ENCODE peak calls at places on chromosomes 1 and 21, in eight cellular contexts. One of them, this sample, is unnamed.
A peak's percentile ranks its signal among the peaks of the same experiment; 100 is the strongest.

GRCh38 chr1:212283741-212284140 is 1.5 kb upstream of the PPP2R5A start:
- DNase-seq in left lung: no peak
- DNase-seq in PC-3: peak; percentile 20
- DNase-seq in neural progenitor cell: no peak
- DNase-seq in CD8-positive, alpha-beta T cell: peak; percentile 31
- DNase-seq in thoracic aorta: no peak
- DNase-seq in SJSA1: no peak
- DNase-seq in left ventricle myocardium inferior: no peak
- DNase-seq in this sample: no peak

GRCh38 chr21:42002421-42002958 is 7.7 kb downstream of the ZBTB21 start:
- DNase-seq in CD8-positive, alpha-beta T cell: peak; percentile 38
- DNase-seq in left ventricle myocardium inferior: no peak
- DNase-seq in PC-3: peak; percentile 89
- DNase-seq in thoracic aorta: no peak
- DNase-seq in neural progenitor cell: no peak
- DNase-seq in SJSA1: peak; percentile 69
- DNase-seq in left lung: no peak
- DNase-seq in this sample: no peak

GRCh38 chr1:153745417-153745816 is 17.6 kb downstream of the INTS3 start:
- DNase-seq in SJSA1: no peak
- DNase-seq in neural progenitor cell: peak; percentile 41
- DNase-seq in left ventricle myocardium inferior: no peak
- DNase-seq in thoracic aorta: no peak
- DNase-seq in PC-3: no peak
- DNase-seq in left lung: no peak
- DNase-seq in CD8-positive, alpha-beta T cell: no peak
- DNase-seq in this sample: no peak

GRCh38 chr1:43841511-43841910 is 92.1 kb upstream of the ARTN start:
- DNase-seq in neural progenitor cell: no peak
- DNase-seq in left lung: no peak
- DNase-seq in SJSA1: no peak
- DNase-seq in PC-3: no peak
- DNase-seq in thoracic aorta: no peak
- DNase-seq in left ventricle myocardium inferior: no peak
- DNase-seq in CD8-positive, alpha-beta T cell: no peak
- DNase-seq in this sample: no peak

GRCh38 chr1:63892632-63893395 is 119.0 kb downstream of the ROR1 start:
- DNase-seq in PC-3: peak; percentile 59
- DNase-seq in left lung: no peak
- DNase-seq in thoracic aorta: no peak
- DNase-seq in SJSA1: peak; percentile 75
- DNase-seq in left ventricle myocardium inferior: no peak
- DNase-seq in neural progenitor cell: peak; percentile 44
- DNase-seq in CD8-positive, alpha-beta T cell: no peak
- DNase-seq in this sample: no peak

GRCh38 chr1:206693029-206693428 is 8.3 kb downstream of the MAPKAPK2 start:
- DNase-seq in neural progenitor cell: no peak
- DNase-seq in thoracic aorta: peak; percentile 72
- DNase-seq in left lung: peak; percentile 76
- DNase-seq in CD8-positive, alpha-beta T cell: no peak
- DNase-seq in PC-3: peak; percentile 29
- DNase-seq in SJSA1: peak; percentile 42
- DNase-seq in left ventricle myocardium inferior: peak; percentile 90
- DNase-seq in this sample: peak; percentile 82

GRCh38 chr1:902023-902422 is 21.7 kb upstream of the SAMD11 start:
- DNase-seq in SJSA1: no peak
- DNase-seq in left lung: peak; percentile 53
- DNase-seq in left ventricle myocardium inferior: no peak
- DNase-seq in thoracic aorta: no peak
- DNase-seq in CD8-positive, alpha-beta T cell: peak; percentile 10
- DNase-seq in neural progenitor cell: no peak
- DNase-seq in PC-3: no peak
- DNase-seq in this sample: no peak

GRCh38 chr1:109096110-109096509 is 5.5 kb downstream of the TMEM167B start:
- DNase-seq in left ventricle myocardium inferior: no peak
- DNase-seq in left lung: no peak
- DNase-seq in neural progenitor cell: no peak
- DNase-seq in CD8-positive, alpha-beta T cell: no peak
- DNase-seq in SJSA1: no peak
- DNase-seq in PC-3: no peak
- DNase-seq in thoracic aorta: no peak
- DNase-seq in this sample: no peak

GRCh38 chr1:147264158-147264768 is 21.8 kb downstream of the CHD1L start:
- DNase-seq in thoracic aorta: no peak
- DNase-seq in SJSA1: no peak
- DNase-seq in CD8-positive, alpha-beta T cell: no peak
- DNase-seq in left ventricle myocardium inferior: no peak
- DNase-seq in PC-3: peak; percentile 70
- DNase-seq in neural progenitor cell: no peak
- DNase-seq in left lung: no peak
- DNase-seq in this sample: no peak

GRCh38 chr21:33064623-33064996 is 5.3 kb upstream of the OLIG1 start:
- DNase-seq in left lung: no peak
- DNase-seq in SJSA1: no peak
- DNase-seq in thoracic aorta: no peak
- DNase-seq in CD8-positive, alpha-beta T cell: no peak
- DNase-seq in PC-3: no peak
- DNase-seq in left ventricle myocardium inferior: no peak
- DNase-seq in neural progenitor cell: peak; percentile 40
- DNase-seq in this sample: no peak

GRCh38 chr1:233549917-233550316 is 64.0 kb upstream of the KCNK1 start:
- DNase-seq in CD8-positive, alpha-beta T cell: no peak
- DNase-seq in left ventricle myocardium inferior: no peak
- DNase-seq in PC-3: peak; percentile 31
- DNase-seq in SJSA1: no peak
- DNase-seq in thoracic aorta: no peak
- DNase-seq in neural progenitor cell: no peak
- DNase-seq in left lung: no peak
- DNase-seq in this sample: no peak

GRCh38 chr1:231337043-231337471 is 595 bp downstream of the EXOC8 start:
- DNase-seq in neural progenitor cell: no peak
- DNase-seq in CD8-positive, alpha-beta T cell: no peak
- DNase-seq in left ventricle myocardium inferior: peak; percentile 29
- DNase-seq in PC-3: no peak
- DNase-seq in thoracic aorta: no peak
- DNase-seq in SJSA1: no peak
- DNase-seq in left lung: peak; percentile 86
- DNase-seq in this sample: no peak

GRCh38 chr1:155304558-155305063 is 3.4 kb upstream of the PKLR start:
- DNase-seq in PC-3: no peak
- DNase-seq in neural progenitor cell: no peak
- DNase-seq in CD8-positive, alpha-beta T cell: no peak
- DNase-seq in SJSA1: no peak
- DNase-seq in left lung: peak; percentile 15
- DNase-seq in thoracic aorta: no peak
- DNase-seq in left ventricle myocardium inferior: no peak
- DNase-seq in this sample: no peak
- H3K27ac ChIP-seq in PC-3: no peak overlapping the region
- H3K27ac ChIP-seq in neural progenitor cell: no peak overlapping the region
- H3K27ac ChIP-seq in CD8-positive, alpha-beta T cell: no peak overlapping the region
- H3K27ac ChIP-seq in SJSA1: no peak overlapping the region
- H3K27ac ChIP-seq in left lung: no peak overlapping the region
- H3K27ac ChIP-seq in thoracic aorta: no peak overlapping the region
- H3K27ac ChIP-seq in left ventricle myocardium inferior: no peak overlapping the region
- H3K27ac ChIP-seq in this sample: no peak overlapping the region

GRCh38 chr1:214449371-214449770 is 102.0 kb downstream of the PTPN14 start:
- DNase-seq in thoracic aorta: no peak
- DNase-seq in CD8-positive, alpha-beta T cell: no peak
- DNase-seq in neural progenitor cell: no peak
- DNase-seq in PC-3: no peak
- DNase-seq in SJSA1: no peak
- DNase-seq in left ventricle myocardium inferior: no peak
- DNase-seq in left lung: no peak
- DNase-seq in this sample: no peak

GRCh38 chr1:214452152-214452806 is 99.1 kb downstream of the PTPN14 start:
- DNase-seq in neural progenitor cell: no peak
- DNase-seq in left lung: no peak
- DNase-seq in CD8-positive, alpha-beta T cell: no peak
- DNase-seq in thoracic aorta: no peak
- DNase-seq in PC-3: no peak
- DNase-seq in left ventricle myocardium inferior: no peak
- DNase-seq in SJSA1: no peak
- DNase-seq in this sample: no peak

GRCh38 chr1:214453109-214453722 is 98.2 kb downstream of the PTPN14 start:
- DNase-seq in neural progenitor cell: no peak
- DNase-seq in PC-3: peak; percentile 66
- DNase-seq in thoracic aorta: no peak
- DNase-seq in left lung: no peak
- DNase-seq in SJSA1: no peak
- DNase-seq in CD8-positive, alpha-beta T cell: no peak
- DNase-seq in left ventricle myocardium inferior: no peak
- DNase-seq in this sample: no peak

GRCh38 chr1:214448536-214448935 is 102.9 kb downstream of the PTPN14 start:
- DNase-seq in left lung: no peak
- DNase-seq in CD8-positive, alpha-beta T cell: no peak
- DNase-seq in PC-3: no peak
- DNase-seq in thoracic aorta: no peak
- DNase-seq in neural progenitor cell: no peak
- DNase-seq in SJSA1: no peak
- DNase-seq in left ventricle myocardium inferior: no peak
- DNase-seq in this sample: no peak

DNA sequence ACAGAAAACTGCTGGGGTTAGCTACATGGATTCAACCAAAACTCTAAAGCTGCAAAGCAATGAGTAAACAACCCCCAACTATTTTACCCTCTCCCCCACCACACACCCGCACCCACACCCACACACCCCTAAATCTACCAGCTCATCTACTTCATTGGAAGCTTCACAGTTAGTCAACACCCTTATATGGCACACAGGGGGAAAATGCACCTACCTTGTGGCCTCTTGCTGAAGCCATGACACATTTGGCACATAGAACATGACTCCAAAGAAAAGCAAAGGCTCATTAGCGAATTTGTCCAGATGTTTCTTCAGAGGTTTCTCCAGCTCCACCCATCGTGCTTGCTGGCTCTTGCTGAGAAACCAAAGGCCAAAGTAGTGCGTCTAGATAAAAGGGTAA is 99.8 kb downstream of the PTPN14 start:
- DNase-seq in neural progenitor cell: no peak
- DNase-seq in left lung: no peak
- DNase-seq in SJSA1: no peak
- DNase-seq in left ventricle myocardium inferior: no peak
- DNase-seq in CD8-positive, alpha-beta T cell: no peak
- DNase-seq in thoracic aorta: no peak
- DNase-seq in PC-3: no peak
- DNase-seq in this sample: no peak
- H3K4me1 ChIP-seq in neural progenitor cell: peaks cover 30% of the 10 kb centered on the region
- H3K4me1 ChIP-seq in left lung: peaks cover 11% of the 10 kb centered on the region
- H3K4me1 ChIP-seq in SJSA1: peaks cover 61% of the 10 kb centered on the region
- H3K4me1 ChIP-seq in left ventricle myocardium inferior: peaks cover 43% of the 10 kb centered on the region
- H3K4me1 ChIP-seq in CD8-positive, alpha-beta T cell: no peaks in the 10 kb centered on the region
- H3K4me1 ChIP-seq in thoracic aorta: peaks cover 9% of the 10 kb centered on the region
- H3K4me1 ChIP-seq in PC-3: peaks cover 58% of the 10 kb centered on the region
- H3K4me1 ChIP-seq in this sample: peaks cover 7% of the 10 kb centered on the region

GRCh38 chr1:10638559-10639300 is 157.7 kb downstream of the CASZ1 start:
- DNase-seq in thoracic aorta: no peak
- DNase-seq in CD8-positive, alpha-beta T cell: no peak
- DNase-seq in left ventricle myocardium inferior: no peak
- DNase-seq in SJSA1: no peak
- DNase-seq in neural progenitor cell: peak; percentile 73
- DNase-seq in PC-3: no peak
- DNase-seq in left lung: no peak
- DNase-seq in this sample: no peak

GRCh38 chr1:10640843-10641553 is 155.4 kb downstream of the CASZ1 start:
- DNase-seq in neural progenitor cell: no peak
- DNase-seq in thoracic aorta: no peak
- DNase-seq in left lung: no peak
- DNase-seq in left ventricle myocardium inferior: no peak
- DNase-seq in CD8-positive, alpha-beta T cell: no peak
- DNase-seq in PC-3: no peak
- DNase-seq in SJSA1: no peak
- DNase-seq in this sample: no peak

GRCh38 chr1:10637833-10638558 is 158.4 kb downstream of the CASZ1 start:
- DNase-seq in SJSA1: no peak
- DNase-seq in left ventricle myocardium inferior: no peak
- DNase-seq in neural progenitor cell: no peak
- DNase-seq in PC-3: no peak
- DNase-seq in CD8-positive, alpha-beta T cell: no peak
- DNase-seq in left lung: no peak
- DNase-seq in thoracic aorta: no peak
- DNase-seq in this sample: no peak

GRCh38 chr1:10640079-10640578 is 156.3 kb downstream of the CASZ1 start:
- DNase-seq in SJSA1: no peak
- DNase-seq in left lung: no peak
- DNase-seq in PC-3: no peak
- DNase-seq in CD8-positive, alpha-beta T cell: no peak
- DNase-seq in left ventricle myocardium inferior: no peak
- DNase-seq in thoracic aorta: no peak
- DNase-seq in neural progenitor cell: peak; percentile 36
- DNase-seq in this sample: no peak

DNA sequence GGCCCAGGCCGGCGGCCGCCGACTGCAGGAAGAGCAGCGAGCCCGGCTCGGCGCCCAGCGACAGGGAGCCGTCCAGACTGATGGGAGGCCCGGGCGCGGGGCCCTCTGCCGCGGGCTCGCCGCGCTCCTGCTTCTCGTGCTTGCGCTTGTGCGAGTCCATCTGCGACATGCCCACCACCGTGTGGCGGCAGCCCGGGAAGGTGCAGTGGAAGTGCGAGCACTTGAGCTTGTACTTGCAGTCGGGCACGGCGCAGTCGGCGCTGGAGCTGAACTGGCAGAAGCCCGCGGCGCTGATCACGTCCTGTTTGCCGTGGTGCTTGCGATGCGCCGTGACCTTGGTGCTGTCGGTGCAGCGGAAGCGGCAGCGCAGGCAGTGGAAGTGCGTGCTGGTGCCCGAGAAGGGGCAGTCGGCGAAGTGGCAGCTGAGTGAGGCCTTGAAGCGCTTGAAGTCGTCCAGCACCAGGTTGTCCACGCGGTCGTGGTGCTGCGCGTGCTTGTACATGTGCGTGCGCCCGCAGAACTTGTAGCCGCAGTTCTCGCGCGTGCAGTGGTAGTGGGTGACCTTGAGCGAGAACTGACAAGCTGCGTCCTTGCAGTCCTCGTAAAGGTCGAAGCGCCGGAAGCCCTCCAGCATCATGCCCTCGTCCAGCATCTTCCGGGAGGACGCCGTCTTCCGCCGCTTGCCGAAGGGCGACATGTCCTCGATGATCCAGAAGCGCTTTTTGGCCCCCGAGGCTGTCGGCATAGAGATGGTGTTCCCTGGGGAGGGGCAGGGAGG is 157.0 kb downstream of the CASZ1 start:
- DNase-seq in CD8-positive, alpha-beta T cell: no peak
- DNase-seq in SJSA1: no peak
- DNase-seq in left ventricle myocardium inferior: no peak
- DNase-seq in PC-3: no peak
- DNase-seq in left lung: no peak
- DNase-seq in neural progenitor cell: no peak
- DNase-seq in thoracic aorta: no peak
- DNase-seq in this sample: no peak
- H3K27ac ChIP-seq in CD8-positive, alpha-beta T cell: no peak overlapping the region
- H3K27ac ChIP-seq in SJSA1: no peak overlapping the region
- H3K27ac ChIP-seq in left ventricle myocardium inferior: peak overlapping the region; percentile 28
- H3K27ac ChIP-seq in PC-3: no peak overlapping the region
- H3K27ac ChIP-seq in left lung: no peak overlapping the region
- H3K27ac ChIP-seq in neural progenitor cell: no peak overlapping the region
- H3K27ac ChIP-seq in thoracic aorta: no peak overlapping the region
- H3K27ac ChIP-seq in this sample: no peak overlapping the region

DNA sequence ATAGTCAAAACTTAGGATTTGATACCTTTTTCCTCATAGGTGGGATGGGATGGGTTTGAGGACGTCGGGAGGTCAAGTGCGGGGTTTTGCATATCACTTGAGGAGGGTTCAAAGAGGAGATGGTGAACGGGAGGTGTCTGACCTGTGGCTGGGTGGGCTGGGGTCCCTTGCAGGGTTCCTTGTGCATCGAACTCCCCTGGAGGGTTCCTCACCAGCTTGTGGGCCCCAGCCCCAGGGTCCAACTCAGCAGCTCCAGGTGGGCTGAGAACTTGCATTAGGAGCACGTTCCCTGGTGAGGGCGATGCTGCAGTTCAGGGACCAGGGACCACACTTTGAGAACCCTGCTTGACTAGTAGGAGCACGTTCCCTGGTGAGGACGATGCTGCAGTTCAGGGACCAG is 23.2 kb downstream of the TRPM2 start:
- DNase-seq in left ventricle myocardium inferior: no peak
- DNase-seq in thoracic aorta: no peak
- DNase-seq in PC-3: no peak
- DNase-seq in CD8-positive, alpha-beta T cell: no peak
- DNase-seq in neural progenitor cell: no peak
- DNase-seq in SJSA1: no peak
- DNase-seq in left lung: peak; percentile 45
- DNase-seq in this sample: no peak
- H3K4me1 ChIP-seq in left ventricle myocardium inferior: no peaks in the 10 kb centered on the region
- H3K4me1 ChIP-seq in thoracic aorta: no peaks in the 10 kb centered on the region
- H3K4me1 ChIP-seq in PC-3: no peaks in the 10 kb centered on the region
- H3K4me1 ChIP-seq in CD8-positive, alpha-beta T cell: peaks cover 23% of the 10 kb centered on the region
- H3K4me1 ChIP-seq in neural progenitor cell: peaks cover 8% of the 10 kb centered on the region
- H3K4me1 ChIP-seq in SJSA1: no peaks in the 10 kb centered on the region
- H3K4me1 ChIP-seq in left lung: peaks cover 33% of the 10 kb centered on the region
- H3K4me1 ChIP-seq in this sample: no peaks in the 10 kb centered on the region